ENCODE peak calls at places on chromosomes 2 and 18, in eight cellular contexts. E is OCI-LY7, K is IMR-90, W is cardiac muscle cell, L is endodermal cell, O is right atrium auricular region, Y is tibial nerve, X is pancreas. Z is an unnamed sample.

GRCh38 chr18:36448384-36449290 is 151.1 kb downstream of the FHOD3 start:
- DNase-seq in E (no peak), K (no peak), W (no peak), L (no peak), O (no peak), Y (no peak), X (no peak), Z (no peak)

GRCh38 chr18:48615566-48616401 is 77.0 kb downstream of the CTIF start:
- DNase-seq in E (no peak), K (no peak), W (no peak), L (no peak), O (no peak), Y (no peak), X (peak; percentile 80), Z (no peak)

GRCh38 chr2:102103992-102104871 is 38.3 kb upstream of the IL1R1 start:
- DNase-seq in E (no peak), K (peak; percentile 94), W (no peak), L (no peak), O (peak; percentile 92), Y (peak; percentile 28), X (peak; percentile 55), Z (peak; percentile 21)

GRCh38 chr2:184006998-184007397 is 591.3 kb upstream of the ZNF804A start:
- DNase-seq in E (no peak), K (no peak), W (no peak), L (no peak), O (no peak), Y (no peak), X (peak; percentile 44), Z (no peak)

GRCh38 chr2:239586651-239587310 is 186.0 kb upstream of the HDAC4 start:
- DNase-seq in E (no peak), K (no peak), W (no peak), L (no peak), O (no peak), Y (no peak), X (no peak), Z (no peak)

GRCh38 chr2:42867093-42868065 is 75.0 kb upstream of the HAAO start:
- DNase-seq in E (no peak), K (no peak), W (no peak), L (no peak), O (no peak), Y (no peak), X (no peak), Z (no peak)

GRCh38 chr18:770583-770961 is 41.5 kb downstream of the YES1 start:
- DNase-seq in E (no peak), K (no peak), W (no peak), L (no peak), O (no peak), Y (no peak), X (no peak), Z (no peak)

GRCh38 chr18:5515007-5515744 is 28.6 kb downstream of the EPB41L3 start:
- DNase-seq in E (no peak), K (no peak), W (peak; percentile 46), L (no peak), O (no peak), Y (no peak), X (no peak), Z (no peak)

GRCh38 chr2:240819404-240820013 is 510 bp downstream of the KIF1A start:
- DNase-seq in E (no peak), K (no peak), W (peak; percentile 28), L (peak; percentile 78), O (no peak), Y (no peak), X (peak; percentile 72), Z (no peak)

GRCh38 chr2:147468349-147468748 is 376.5 kb upstream of the ACVR2A start:
- DNase-seq in E (no peak), K (no peak), W (no peak), L (no peak), O (no peak), Y (no peak), X (no peak), Z (no peak)

GRCh38 chr2:149994057-149994728 is 406.6 kb upstream of the MMADHC start:
- DNase-seq in E (no peak), K (peak; percentile 43), W (no peak), L (no peak), O (no peak), Y (no peak), X (peak; percentile 40), Z (no peak)

GRCh38 chr2:217469203-217469810 is 533.5 kb downstream of the TNS1 start:
- DNase-seq in E (no peak), K (peak; percentile 32), W (no peak), L (no peak), O (no peak), Y (no peak), X (no peak), Z (no peak)

GRCh38 chr2:139622691-139623090 is 842.5 kb upstream of the NXPH2 start:
- DNase-seq in E (no peak), K (no peak), W (no peak), L (no peak), O (no peak), Y (no peak), X (no peak), Z (no peak)

GRCh38 chr2:47616506-47616905 is 166.4 kb upstream of the MSH6 start:
- DNase-seq in E (no peak), K (no peak), W (no peak), L (no peak), O (no peak), Y (no peak), X (no peak), Z (no peak)

GRCh38 chr2:226211439-226211838 is 588.2 kb downstream of the IRS1 start:
- DNase-seq in E (no peak), K (peak; percentile 63), W (no peak), L (no peak), O (no peak), Y (no peak), X (peak; percentile 24), Z (no peak)

DNA sequence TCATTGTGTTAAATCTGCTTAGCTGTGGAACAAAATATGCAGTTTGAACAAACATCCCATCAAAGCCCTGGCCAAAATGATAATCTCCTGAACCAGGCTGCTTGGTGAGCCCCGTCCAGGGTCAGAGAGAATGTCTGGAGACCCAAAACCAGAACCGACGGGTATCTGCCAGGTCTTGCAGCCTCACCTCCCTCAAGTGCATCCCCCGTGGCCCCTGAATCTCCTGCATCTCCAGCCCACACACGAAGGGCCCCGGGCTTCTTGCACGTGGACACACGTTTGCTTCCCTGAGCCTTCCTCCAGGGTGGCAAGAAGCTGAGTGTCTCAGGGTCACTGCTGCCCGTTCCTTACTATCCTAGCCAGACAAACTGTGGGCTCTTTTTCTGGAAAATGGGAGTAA is 50.5 kb upstream of the PXDN start:
- DNase-seq in E (no peak), K (no peak), W (no peak), L (no peak), O (no peak), Y (no peak), X (no peak), Z (no peak)
- TF ChIP-seq CTCF in E (no peak), K (no peak), W (no peak), L (no peak), O (no peak), Y (no peak), X (no peak), Z (no peak)

DNA sequence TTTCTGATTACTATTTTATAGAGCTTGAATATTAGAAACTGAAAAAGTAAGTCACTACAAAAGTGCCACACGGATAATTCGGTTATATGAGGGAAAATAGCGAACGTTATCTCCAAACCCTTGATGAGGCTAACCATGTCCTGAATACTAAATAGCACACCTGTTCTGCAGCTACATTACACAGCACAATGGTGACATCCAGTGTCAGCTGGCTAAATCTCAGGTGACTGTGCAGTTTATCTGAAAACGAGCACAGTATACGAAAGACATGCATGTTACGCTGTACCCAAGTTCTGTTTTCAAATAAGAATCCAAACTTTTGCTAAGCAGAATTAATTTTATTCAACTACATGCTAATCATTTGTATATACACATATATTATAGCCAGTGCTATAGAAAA is 9.0 kb downstream of the CCDC68 start:
- DNase-seq in E (no peak), K (no peak), W (no peak), L (no peak), O (no peak), Y (no peak), X (peak; percentile 67), Z (no peak)
- TF ChIP-seq CTCF in E (no peak), K (no peak), W (no peak), L (peak; percentile 67), O (no peak), Y (no peak), X (no peak), Z (no peak)

GRCh38 chr2:181431674-181432073 is 25.5 kb upstream of the ITGA4 start:
- DNase-seq in E (no peak), K (no peak), W (no peak), L (no peak), O (no peak), Y (no peak), X (no peak), Z (no peak)
- TF ChIP-seq CTCF in E (peak; percentile 62), K (no peak), W (no peak), L (peak; percentile 46), O (no peak), Y (no peak), X (no peak), Z (no peak)

GRCh38 chr18:55863876-55864275 is 275.9 kb upstream of the TCF4 start:
- DNase-seq in E (no peak), K (peak; percentile 40), W (no peak), L (no peak), O (no peak), Y (no peak), X (no peak), Z (no peak)

GRCh38 chr18:55862693-55863485 is 274.9 kb upstream of the TCF4 start:
- DNase-seq in E (no peak), K (no peak), W (no peak), L (peak; percentile 55), O (no peak), Y (no peak), X (no peak), Z (no peak)

GRCh38 chr18:55858661-55859111 is 270.7 kb upstream of the TCF4 start:
- DNase-seq in E (no peak), K (no peak), W (no peak), L (no peak), O (no peak), Y (no peak), X (no peak), Z (no peak)

GRCh38 chr18:55859116-55859515 is 271.1 kb upstream of the TCF4 start:
- DNase-seq in E (no peak), K (no peak), W (no peak), L (no peak), O (no peak), Y (no peak), X (no peak), Z (no peak)

DNA sequence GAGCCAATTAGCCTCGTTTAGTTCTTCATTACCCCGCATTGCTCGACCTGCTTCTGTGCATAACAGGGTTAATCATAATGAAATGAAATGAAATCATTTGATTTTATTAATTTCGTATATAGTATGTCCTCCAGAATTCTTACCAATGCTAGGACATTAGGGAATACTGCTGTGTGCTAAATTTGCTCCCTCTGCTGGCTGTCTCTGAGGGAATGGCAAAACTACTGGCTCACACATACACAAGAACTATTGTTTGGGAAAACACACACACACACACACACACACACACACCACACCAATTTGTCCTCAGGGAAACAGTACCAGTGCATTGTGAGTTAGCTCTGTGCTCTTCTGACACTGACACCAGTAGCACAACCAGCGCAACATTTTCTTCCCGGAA is 273.3 kb upstream of the TCF4 start:
- DNase-seq in E (no peak), K (peak; percentile 60), W (no peak), L (peak; percentile 75), O (no peak), Y (no peak), X (no peak), Z (no peak)
- TF ChIP-seq CTCF in E (peak; percentile 30), K (peak; percentile 54), W (peak; percentile 64), L (peak; percentile 74), O (peak; percentile 16), Y (peak; percentile 35), X (no peak), Z (no peak)